ENCODE peak calls at places on chromosome 10, in ten cellular contexts. S is stimulated activated CD8-positive, alpha-beta memory T cell treated with anti-CD3 and anti-CD28 coated beads, Interleukin-7, amount 100 ng/mL, for 1 hour; Q is GM06990; L is left colon; A is stimulated activated CD4-positive, alpha-beta T cell treated with anti-CD3 and anti-CD28 coated beads, Interleukin-2, amount 100 ng/mL, for 24 hours; K is T follicular helper cell; P is GM10248; B is ecto neural progenitor cell; G is T-helper 1 cell; E is NCI-H510A. M is an unnamed sample.

GRCh38 chr10:100146875-100147665 is 38.8 kb downstream of the ERLIN1 start:
- DNase-seq in A (no peak), B (no peak), E (no peak), G (no peak), P (no peak), Q (no peak), S (no peak), L (no peak), K (no peak), M (no peak)

GRCh38 chr10:4770766-4771553 is 55.0 kb upstream of the AKR1E2 start:
- DNase-seq in A (no peak), K (no peak), Q (no peak), B (no peak), E (no peak), L (no peak), G (no peak), P (no peak), S (no peak), M (no peak)

GRCh38 chr10:6089334-6090219 is 743 bp downstream of the RBM17 start:
- DNase-seq in G (no peak), Q (peak), B (peak), E (no peak), L (no peak), S (no peak), P (no peak), K (no peak), A (peak), M (no peak)

GRCh38 chr10:68562666-68563522 is 2.8 kb downstream of the TET1 start:
- DNase-seq in G (no peak), E (peak), A (no peak), P (no peak), K (no peak), S (no peak), Q (no peak), L (no peak), B (no peak), M (no peak)

GRCh38 chr10:131657318-131657984 is 243.4 kb upstream of the PPP2R2D start:
- DNase-seq in L (no peak), S (no peak), Q (no peak), A (no peak), K (no peak), G (no peak), P (no peak), E (no peak), B (no peak), M (no peak)

GRCh38 chr10:117666965-117667364 is 124.4 kb downstream of the EMX2 start:
- DNase-seq in Q (no peak), S (no peak), G (no peak), A (no peak), K (no peak), E (no peak), L (no peak), B (no peak), P (no peak), M (no peak)

GRCh38 chr10:17472481-17473227 is 18.3 kb upstream of the ST8SIA6 start:
- DNase-seq in L (no peak), G (no peak), K (no peak), P (no peak), Q (no peak), E (no peak), S (no peak), A (no peak), B (no peak), M (no peak)

GRCh38 chr10:35398355-35398754 is 62.0 kb downstream of the CCNY start:
- DNase-seq in K (no peak), Q (no peak), E (no peak), B (no peak), A (no peak), S (no peak), L (no peak), P (no peak), G (no peak), M (no peak)

GRCh38 chr10:132207536-132208488 is 21.1 kb downstream of the DPYSL4 start:
- DNase-seq in G (peak), E (no peak), A (no peak), B (no peak), K (no peak), P (no peak), S (no peak), Q (no peak), L (no peak), M (no peak)

GRCh38 chr10:88901610-88902327 is 21.7 kb downstream of the STAMBPL1 start:
- DNase-seq in A (no peak), B (no peak), E (no peak), G (no peak), S (no peak), K (no peak), Q (peak), P (peak), L (no peak), M (no peak)

GRCh38 chr10:28370107-28370835 is 67.4 kb upstream of the MPP7 start:
- DNase-seq in L (no peak), Q (no peak), E (no peak), S (no peak), G (no peak), A (no peak), B (no peak), P (no peak), K (no peak), M (no peak)

GRCh38 chr10:27390681-27391080 is 113.4 kb upstream of the RAB18 start:
- DNase-seq in E (no peak), P (no peak), A (no peak), L (no peak), K (no peak), S (no peak), Q (no peak), G (no peak), B (no peak), M (no peak)

GRCh38 chr10:3620818-3621217 is 164.2 kb downstream of the KLF6 start:
- DNase-seq in B (no peak), E (no peak), K (no peak), L (no peak), Q (no peak), S (no peak), P (no peak), A (no peak), G (no peak), M (no peak)

GRCh38 chr10:3323865-3324498 is 151.4 kb upstream of the PITRM1 start:
- DNase-seq in L (no peak), G (no peak), E (no peak), B (no peak), Q (no peak), S (no peak), P (no peak), A (no peak), K (no peak), M (no peak)

GRCh38 chr10:905972-906371 is 25.5 kb downstream of the LARP4B start:
- DNase-seq in E (no peak), L (no peak), B (no peak), Q (no peak), K (no peak), S (no peak), P (no peak), G (no peak), A (no peak), M (no peak)

GRCh38 chr10:116771101-116771705 is 28.8 kb upstream of the HSPA12A start:
- DNase-seq in S (no peak), L (peak), B (no peak), K (no peak), Q (no peak), E (no peak), G (no peak), A (no peak), P (no peak), M (no peak)

GRCh38 chr10:33706191-33706590 is 371.7 kb upstream of the NRP1 start:
- DNase-seq in Q (no peak), S (no peak), K (no peak), A (no peak), P (no peak), G (no peak), B (no peak), L (no peak), E (no peak), M (no peak)

M was measured in activated B cell treated with CpG ODN at 0.5 μM for 24 hours.